ENCODE peak calls at places on chromosome 10, in six cellular contexts. Z is amniotic stem cell; V is lower lobe of right lung; M is B cell; R is naive thymus-derived CD8-positive, alpha-beta T cell; C is AG08395. X is an unnamed sample.

GRCh38 chr10:35362701-35363350 is 26.5 kb downstream of the CCNY start:
- DNase-seq in Z (no peak), V (no peak), M (no peak), R (no peak), C (no peak), X (no peak)

GRCh38 chr10:24439935-24440334 is 231.0 kb downstream of the KIAA1217 start:
- DNase-seq in Z (no peak), V (no peak), M (no peak), R (no peak), C (peak), X (no peak)

GRCh38 chr10:100637785-100638184 is 102.0 kb downstream of the HIF1AN start:
- DNase-seq in Z (no peak), V (no peak), M (no peak), R (no peak), C (no peak), X (no peak)

GRCh38 chr10:104321226-104321625 is 17.0 kb downstream of the ITPRIP start:
- DNase-seq in Z (no peak), V (no peak), M (no peak), R (no peak), C (no peak), X (no peak)

GRCh38 chr10:30999084-30999712 is 32.5 kb downstream of the ZNF438 start:
- DNase-seq in Z (no peak), V (no peak), M (no peak), R (no peak), C (no peak), X (no peak)

GRCh38 chr10:24822557-24822956 is 98.9 kb upstream of the ARHGAP21 start:
- DNase-seq in Z (no peak), V (no peak), M (no peak), R (no peak), C (no peak), X (no peak)

GRCh38 chr10:59301067-59301674 is 61.2 kb downstream of the FAM13C start:
- DNase-seq in Z (no peak), V (no peak), M (no peak), R (no peak), C (no peak), X (no peak)

GRCh38 chr10:125120046-125120710 is 40.2 kb downstream of the CTBP2 start:
- DNase-seq in Z (no peak), V (no peak), M (no peak), R (no peak), C (peak), X (no peak)

GRCh38 chr10:75884808-75885207 is 453.4 kb downstream of the LRMDA start:
- DNase-seq in Z (no peak), V (no peak), M (no peak), R (no peak), C (no peak), X (no peak)

GRCh38 chr10:61842755-61843497 is 58.6 kb upstream of the ARID5B start:
- DNase-seq in Z (no peak), V (no peak), M (no peak), R (no peak), C (peak), X (no peak)